ENCODE peak calls at places on chromosomes 4 and X, in nine cellular contexts. F, J, H, R, U, O, V, M and G are unnamed samples.
A peak's percentile ranks its signal among the peaks of the same experiment; 100 is the strongest.

GRCh38 chr4:76898949-76899640 is 1.2 kb upstream of the SOWAHB start:
- DNase-seq in F (no peak), J (no peak), H (no peak), R (no peak), U (no peak), O (no peak), V (no peak), M (peak; percentile 72), G (no peak)

GRCh38 chrX:38326086-38326485 is 1.2 kb downstream of the RPGR start:
- DNase-seq in F (no peak), J (no peak), H (no peak), R (no peak), U (no peak), O (no peak), V (no peak), M (no peak), G (no peak)

GRCh38 chrX:65266482-65266881 is 268.1 kb downstream of the LAS1L start:
- DNase-seq in F (no peak), J (no peak), H (no peak), R (no peak), U (no peak), O (no peak), V (no peak), M (no peak), G (no peak)

GRCh38 chr4:100060765-100061416 is 110.8 kb upstream of the H2AZ1 start:
- DNase-seq in F (no peak), J (no peak), H (no peak), R (no peak), U (no peak), O (no peak), V (no peak), M (no peak), G (no peak)

GRCh38 chr4:188959424-188959823 is 820.2 kb downstream of the TRIML1 start:
- DNase-seq in F (no peak), J (no peak), H (no peak), R (no peak), U (no peak), O (no peak), V (no peak), M (no peak), G (no peak)

GRCh38 chr4:127868196-127868595 is 12.5 kb upstream of the PLK4 start:
- DNase-seq in F (no peak), J (no peak), H (no peak), R (no peak), U (no peak), O (no peak), V (no peak), M (no peak), G (no peak)

GRCh38 chr4:140268441-140268840 is 105.0 kb upstream of the SCOC start:
- DNase-seq in F (no peak), J (no peak), H (no peak), R (no peak), U (no peak), O (no peak), V (no peak), M (no peak), G (no peak)

GRCh38 chr4:15547392-15547791 is 77.7 kb downstream of the CC2D2A start:
- DNase-seq in F (no peak), J (peak; percentile 50), H (no peak), R (no peak), U (no peak), O (no peak), V (no peak), M (no peak), G (no peak)

GRCh38 chr4:144809056-144809640 is 163.2 kb downstream of the HHIP start:
- DNase-seq in F (no peak), J (no peak), H (no peak), R (no peak), U (no peak), O (no peak), V (no peak), M (no peak), G (no peak)

GRCh38 chr4:69066945-69067344 is 29.3 kb upstream of the UGT2B7 start:
- DNase-seq in F (no peak), J (no peak), H (no peak), R (no peak), U (no peak), O (no peak), V (no peak), M (no peak), G (no peak)
- H3K27ac ChIP-seq in F (no peak overlapping the region), J (no peak overlapping the region), H (no peak overlapping the region), R (no peak overlapping the region), U (no peak overlapping the region), O (no peak overlapping the region), V (no peak overlapping the region), M (no peak overlapping the region), G (no peak overlapping the region)

DNA sequence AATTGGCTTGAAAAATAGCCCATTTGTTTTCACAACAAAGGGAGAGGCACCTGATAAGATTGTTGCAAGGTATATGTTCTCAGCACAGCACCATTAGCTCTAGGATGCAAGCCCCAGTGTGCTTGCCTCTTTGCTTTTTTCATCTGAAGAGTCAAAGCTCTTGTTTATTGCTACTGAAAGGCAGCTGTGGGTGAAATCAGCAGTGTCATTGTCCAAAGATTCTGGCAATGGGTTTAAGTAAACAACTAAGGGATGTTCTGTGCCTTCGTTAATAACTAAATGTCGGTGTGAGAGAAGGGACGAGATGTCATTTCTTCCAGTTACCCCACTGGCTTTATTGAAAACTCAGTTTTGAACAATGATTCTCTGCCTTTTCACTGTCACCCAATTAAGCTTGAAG is 567.7 kb downstream of the KCNIP4 start:
- DNase-seq in F (no peak), J (no peak), H (no peak), R (no peak), U (no peak), O (no peak), V (no peak), M (no peak), G (no peak)
- H3K27ac ChIP-seq in F (no peak overlapping the region), J (no peak overlapping the region), H (no peak overlapping the region), R (no peak overlapping the region), U (no peak overlapping the region), O (no peak overlapping the region), V (no peak overlapping the region), M (no peak overlapping the region), G (no peak overlapping the region)

GRCh38 chrX:45198301-45198700 is 2.4 kb downstream of the DIPK2B start:
- DNase-seq in F (no peak), J (no peak), H (no peak), R (no peak), U (no peak), O (no peak), V (no peak), M (no peak), G (no peak)

GRCh38 chrX:45202171-45202570 is 1.5 kb upstream of the DIPK2B start:
- DNase-seq in F (no peak), J (no peak), H (no peak), R (no peak), U (no peak), O (no peak), V (no peak), M (no peak), G (no peak)

GRCh38 chrX:45200741-45201234 is at the start of gene DIPK2B:
- DNase-seq in F (no peak), J (no peak), H (no peak), R (no peak), U (no peak), O (no peak), V (no peak), M (no peak), G (no peak)

GRCh38 chrX:45196701-45197100 is 4.0 kb downstream of the DIPK2B start:
- DNase-seq in F (no peak), J (no peak), H (peak; percentile 19), R (no peak), U (no peak), O (no peak), V (no peak), M (no peak), G (no peak)

DNA sequence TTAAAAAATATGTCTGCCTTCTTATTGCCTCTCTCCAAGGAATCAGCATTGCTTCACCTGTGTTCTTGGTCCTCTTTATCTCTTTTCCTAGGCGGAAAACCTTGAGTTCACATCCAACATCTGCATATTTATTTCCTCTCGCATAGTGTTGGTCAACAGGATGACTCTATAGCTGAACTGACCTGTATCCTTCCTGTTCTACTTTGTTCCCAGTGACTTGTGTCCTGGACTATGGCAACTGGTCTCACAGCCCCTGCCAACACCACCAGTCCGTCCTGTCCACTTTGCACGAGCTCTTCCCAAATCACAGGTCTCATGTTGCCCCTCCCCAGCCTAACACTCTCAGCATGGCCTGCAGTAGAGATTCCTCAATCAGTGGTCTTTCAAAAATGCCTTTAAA is 2.0 kb downstream of the DIPK2B start:
- DNase-seq in F (no peak), J (no peak), H (no peak), R (no peak), U (no peak), O (no peak), V (no peak), M (no peak), G (no peak)
- H3K27ac ChIP-seq in F (peak overlapping the region; percentile 9), J (no peak overlapping the region), H (no peak overlapping the region), R (peak overlapping the region; percentile 45), U (no peak overlapping the region), O (no peak overlapping the region), V (no peak overlapping the region), M (no peak overlapping the region), G (no peak overlapping the region)

DNA sequence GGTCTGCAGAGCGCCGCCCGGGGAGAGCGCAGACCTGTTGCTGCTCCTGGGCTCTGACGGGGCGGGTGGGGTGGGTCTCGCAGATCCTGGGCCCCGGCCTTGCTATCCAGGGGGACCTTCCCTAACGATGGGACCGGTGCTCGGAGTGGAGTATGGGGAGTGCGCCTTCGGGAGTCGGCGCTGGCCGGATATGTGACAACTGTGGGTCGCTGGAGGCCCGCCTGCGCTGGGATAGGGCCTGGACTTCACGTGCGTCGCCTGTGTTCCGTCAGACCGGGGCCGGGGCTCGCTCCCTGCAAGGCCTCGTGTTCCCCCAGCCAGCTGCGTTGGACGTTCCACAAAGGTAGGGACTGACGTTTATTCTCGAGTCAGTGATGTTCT is 1.2 kb downstream of the TBL1X start:
- DNase-seq in F (no peak), J (peak; percentile 27), H (peak; percentile 28), R (no peak), U (peak; percentile 47), O (peak; percentile 48), V (peak; percentile 51), M (no peak), G (no peak)
- H3K27ac ChIP-seq in F (peak overlapping the region; percentile 90), J (peak overlapping the region; percentile 86), H (peak overlapping the region; percentile 57), R (no peak overlapping the region), U (peak overlapping the region; percentile 76), O (peak overlapping the region; percentile 67), V (peak overlapping the region; percentile 89), M (no peak overlapping the region), G (no peak overlapping the region)

GRCh38 chr4:86831262-86832090 is 17.7 kb downstream of the SLC10A6 start:
- DNase-seq in F (peak; percentile 61), J (no peak), H (peak; percentile 92), R (no peak), U (peak; percentile 39), O (peak; percentile 36), V (no peak), M (peak; percentile 1), G (peak; percentile 96)
- H3K27ac ChIP-seq in F (peak overlapping the region; percentile 72), J (no peak overlapping the region), H (peak overlapping the region; percentile 32), R (no peak overlapping the region), U (no peak overlapping the region), O (peak overlapping the region; percentile 18), V (no peak overlapping the region), M (no peak overlapping the region), G (peak overlapping the region; percentile 99)